ENCODE peak calls at places on chromosomes 11 and 22, in seven cellular contexts. Q is naive thymus-derived CD4-positive, alpha-beta T cell; S is A549; B is cardiac muscle cell; J is heart right ventricle; C is suprapubic skin; G is body of pancreas. X is an unnamed sample. For H3K4me1, the result is how much of the 10 kb centered on the place peaks cover.

GRCh38 chr11:30406978-30407762 is 84.3 kb downstream of the ARL14EP start:
- DNase-seq in Q (no peak), S (no peak), B (no peak), J (no peak), C (no peak), G (no peak), X (no peak)

GRCh38 chr11:64906314-64906635 is 10.7 kb downstream of the ATG2A start:
- DNase-seq in Q (no peak), S (no peak), B (no peak), J (no peak), C (no peak), G (no peak), X (no peak)

GRCh38 chr22:30568137-30568805 is 6.2 kb downstream of the GAL3ST1 start:
- DNase-seq in Q (no peak), S (no peak), B (no peak), J (no peak), C (no peak), G (no peak), X (no peak)

GRCh38 chr11:119323532-119324033 is 6.7 kb upstream of the MCAM start:
- DNase-seq in Q (peak), S (no peak), B (peak), J (no peak), C (peak), G (peak), X (peak)

GRCh38 chr11:126305699-126306098 is 1.8 kb downstream of the DCPS start:
- DNase-seq in Q (no peak), S (no peak), B (no peak), J (no peak), C (no peak), G (no peak), X (no peak)

GRCh38 chr11:75867778-75868374 is 52.9 kb downstream of the UVRAG start:
- DNase-seq in Q (peak), S (peak), B (peak), J (no peak), C (no peak), G (peak), X (peak)

GRCh38 chr11:111694851-111695250 is 71.3 kb downstream of the PPP2R1B start:
- DNase-seq in Q (no peak), S (no peak), B (peak), J (no peak), C (no peak), G (no peak), X (peak)

GRCh38 chr11:111001986-111002616 is 243.4 kb upstream of the POU2AF2 start:
- DNase-seq in Q (no peak), S (no peak), B (peak), J (no peak), C (no peak), G (no peak), X (no peak)

GRCh38 chr11:122040476-122040875 is 75.5 kb downstream of the BLID start:
- DNase-seq in Q (no peak), S (no peak), B (peak), J (no peak), C (no peak), G (no peak), X (no peak)

GRCh38 chr11:61964941-61965282 is 2.5 kb downstream of the FTH1 start:
- DNase-seq in Q (no peak), S (no peak), B (peak), J (no peak), C (no peak), G (no peak), X (no peak)

GRCh38 chr11:126403039-126403438 is 47.6 kb downstream of the ST3GAL4 start:
- DNase-seq in Q (no peak), S (peak), B (no peak), J (no peak), C (no peak), G (no peak), X (no peak)

GRCh38 chr22:32531955-32532818 is 57.6 kb downstream of the FBXO7 start:
- DNase-seq in Q (no peak), S (no peak), B (peak), J (peak), C (peak), G (peak), X (peak)

GRCh38 chr11:16739326-16739875 is 954 bp downstream of the C11orf58 start:
- DNase-seq in Q (no peak), S (peak), B (peak), J (no peak), C (no peak), G (no peak), X (no peak)

GRCh38 chr11:44702897-44703296 is 23.9 kb upstream of the TSPAN18 start:
- DNase-seq in Q (no peak), S (no peak), B (peak), J (no peak), C (no peak), G (no peak), X (no peak)

GRCh38 chr22:28810839-28811491 is 10.6 kb upstream of the XBP1 start:
- DNase-seq in Q (peak), S (no peak), B (peak), J (no peak), C (no peak), G (no peak), X (no peak)

GRCh38 chr22:27906241-27906640 is 12.8 kb downstream of the PITPNB start:
- DNase-seq in Q (no peak), S (no peak), B (peak), J (no peak), C (no peak), G (no peak), X (no peak)

GRCh38 chr11:2468363-2469240 is 23.8 kb downstream of the KCNQ1 start:
- DNase-seq in Q (no peak), S (no peak), B (no peak), J (no peak), C (no peak), G (no peak), X (no peak)

GRCh38 chr22:32752326-32752725 is 49.2 kb upstream of the TIMP3 start:
- DNase-seq in Q (no peak), S (no peak), B (no peak), J (no peak), C (no peak), G (no peak), X (no peak)

GRCh38 chr11:44269369-44270351 is 40.3 kb downstream of the ALX4 start:
- DNase-seq in Q (no peak), S (no peak), B (peak), J (no peak), C (peak), G (no peak), X (no peak)

GRCh38 chr11:12857572-12857971 is 151.5 kb upstream of the RASSF10 start:
- DNase-seq in Q (no peak), S (no peak), B (no peak), J (no peak), C (no peak), G (no peak), X (no peak)

GRCh38 chr11:74546752-74547151 is 45.6 kb upstream of the POLD3 start:
- DNase-seq in Q (no peak), S (no peak), B (no peak), J (no peak), C (no peak), G (no peak), X (peak)

GRCh38 chr22:45296628-45297297 is 12.0 kb downstream of the UPK3A start:
- DNase-seq in Q (peak), S (no peak), B (no peak), J (no peak), C (no peak), G (no peak), X (no peak)

GRCh38 chr11:8730697-8731020 is 48.1 kb downstream of the RPL27A start:
- DNase-seq in Q (no peak), S (no peak), B (no peak), J (no peak), C (no peak), G (no peak), X (no peak)

GRCh38 chr22:31806751-31807150 is 52.9 kb downstream of the DEPDC5 start:
- DNase-seq in Q (no peak), S (no peak), B (no peak), J (no peak), C (no peak), G (no peak), X (no peak)

GRCh38 chr11:31987118-31988005 is 103.5 kb upstream of the RCN1 start:
- DNase-seq in Q (no peak), S (no peak), B (no peak), J (no peak), C (no peak), G (no peak), X (no peak)

GRCh38 chr11:57514538-57515331 is 767 bp downstream of the SLC43A1 start:
- DNase-seq in Q (peak), S (peak), B (peak), J (peak), C (peak), G (peak), X (peak)

GRCh38 chr11:77471520-77472234 is 2.2 kb downstream of the PAK1 start:
- DNase-seq in Q (no peak), S (peak), B (peak), J (no peak), C (no peak), G (peak), X (peak)

GRCh38 chr11:96385187-96385586 is 4.5 kb downstream of the CCDC82 start:
- DNase-seq in Q (no peak), S (no peak), B (no peak), J (no peak), C (no peak), G (no peak), X (no peak)

GRCh38 chr11:42768576-42768975 is 543.2 kb upstream of the API5 start:
- DNase-seq in Q (no peak), S (no peak), B (no peak), J (no peak), C (no peak), G (no peak), X (no peak)

GRCh38 chr11:115444542-115444941 is 59.7 kb downstream of the CADM1 start:
- DNase-seq in Q (no peak), S (no peak), B (no peak), J (no peak), C (no peak), G (no peak), X (no peak)

DNA sequence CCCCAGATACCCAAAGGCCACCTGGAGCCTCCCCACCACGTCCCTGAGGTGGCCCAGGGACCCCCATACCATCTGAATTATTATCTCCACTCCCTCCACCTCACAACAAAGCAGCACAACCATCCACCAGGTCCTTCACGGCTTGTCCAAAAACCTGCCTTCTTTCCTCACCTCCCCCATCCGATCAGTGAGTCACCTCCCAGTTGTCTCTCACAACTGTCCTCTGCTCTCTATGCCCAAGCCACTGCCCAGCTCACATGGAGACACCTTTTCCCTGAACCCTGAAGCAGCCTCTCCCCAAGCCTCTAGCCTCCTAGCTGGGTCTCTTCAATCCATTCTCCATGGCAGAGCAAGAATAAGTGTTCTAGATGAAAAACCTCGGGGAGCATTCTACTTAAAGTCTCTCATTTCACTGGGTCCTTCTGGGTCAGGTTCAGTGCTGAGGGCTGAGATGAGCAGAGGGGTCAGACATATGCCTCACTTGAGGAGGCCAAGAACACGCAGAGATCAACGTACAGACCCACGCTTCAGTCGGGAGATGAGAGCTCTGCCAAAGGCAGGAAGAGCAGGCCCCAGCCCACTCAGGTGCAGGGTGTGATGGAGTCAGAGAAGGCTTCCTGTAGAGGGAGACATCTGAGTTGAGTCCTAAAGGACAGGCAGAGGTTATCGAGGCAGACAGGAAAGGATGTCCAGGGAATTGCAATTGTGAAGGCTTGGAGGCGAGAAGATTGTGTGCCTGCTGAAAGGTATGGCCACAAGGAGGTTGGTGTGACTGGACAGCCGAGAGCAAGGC is 74.7 kb downstream of the PDE2A start:
- DNase-seq in Q (no peak), S (no peak), B (no peak), J (no peak), C (no peak), G (no peak), X (no peak)
- H3K4me1 ChIP-seq in Q (under half), S (under half), B (under half), J (under half), C (under half), G (under half), X (under half)

DNA sequence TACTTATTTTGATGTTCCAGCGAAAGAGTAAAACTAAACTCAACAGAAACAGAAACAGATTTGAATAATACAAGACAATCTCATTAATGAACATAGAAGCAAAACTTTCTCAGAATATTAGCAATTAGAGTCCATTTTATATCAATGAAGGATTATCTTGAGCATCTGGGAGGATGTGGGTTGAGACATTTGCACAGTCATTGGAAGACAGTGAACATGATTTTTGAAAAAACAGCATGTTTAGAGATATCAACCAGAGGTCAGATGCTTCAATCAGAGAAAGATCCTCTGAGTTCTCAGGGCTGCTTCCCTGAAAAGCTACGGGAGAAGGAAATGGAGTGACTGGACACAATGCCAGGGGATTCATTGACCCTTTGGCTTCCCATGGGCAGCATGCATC is 35.9 kb upstream of the VPREB1 start:
- DNase-seq in Q (no peak), S (no peak), B (no peak), J (no peak), C (no peak), G (no peak), X (no peak)
- H3K4me1 ChIP-seq in Q (under half), S (under half), B (under half), J (under half), C (under half), G (under half), X (under half)

GRCh38 chr22:37186228-37186996 is 1.6 kb downstream of the C1QTNF6 start:
- DNase-seq in Q (peak), S (peak), B (peak), J (no peak), C (no peak), G (no peak), X (peak)

GRCh38 chr22:37187891-37188761 is at the start of gene C1QTNF6:
- DNase-seq in Q (no peak), S (no peak), B (peak), J (peak), C (no peak), G (no peak), X (no peak)

GRCh38 chr22:37187552-37187890 is 526 bp downstream of the C1QTNF6 start:
- DNase-seq in Q (no peak), S (no peak), B (peak), J (no peak), C (no peak), G (no peak), X (peak)

GRCh38 chr22:37185646-37186227 is 2.3 kb downstream of the C1QTNF6 start:
- DNase-seq in Q (no peak), S (no peak), B (no peak), J (no peak), C (no peak), G (no peak), X (no peak)

DNA sequence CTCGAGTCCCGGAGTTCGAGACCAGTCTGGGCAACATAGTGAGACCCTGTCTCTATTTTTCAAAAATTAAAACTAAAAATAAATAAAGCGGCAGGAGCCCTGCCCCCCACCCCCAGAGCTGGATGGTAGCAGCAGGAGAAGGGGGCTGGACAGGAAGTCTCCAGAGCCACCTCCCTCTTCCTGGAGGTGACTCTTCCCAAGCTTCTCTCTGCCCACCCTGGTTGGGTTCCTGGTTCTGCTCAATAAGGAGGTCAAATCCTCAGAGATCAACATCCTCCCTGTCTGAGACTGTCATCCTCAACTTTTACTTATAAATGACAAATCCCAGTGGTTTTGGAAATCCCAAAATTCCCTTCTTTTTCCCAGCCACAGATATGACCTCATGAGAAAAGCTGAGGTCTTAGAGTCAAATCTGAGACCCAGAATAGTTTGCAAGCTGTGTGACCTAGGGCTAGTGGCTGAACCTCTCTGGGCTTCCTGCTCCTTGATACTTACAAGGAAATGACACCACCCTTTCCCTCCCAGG is 987 bp downstream of the C1QTNF6 start:
- DNase-seq in Q (no peak), S (no peak), B (no peak), J (no peak), C (no peak), G (no peak), X (no peak)
- H3K4me1 ChIP-seq in Q (half or more), S (half or more), B (under half), J (under half), C (under half), G (under half), X (under half)

GRCh38 chr11:46916669-46917108 is 1.7 kb downstream of the LRP4 start:
- DNase-seq in Q (no peak), S (peak), B (peak), J (peak), C (no peak), G (peak), X (peak)

GRCh38 chr11:46914363-46914762 is 4.0 kb downstream of the LRP4 start:
- DNase-seq in Q (no peak), S (no peak), B (no peak), J (no peak), C (no peak), G (no peak), X (no peak)

GRCh38 chr11:46917109-46918086 is 952 bp downstream of the LRP4 start:
- DNase-seq in Q (no peak), S (peak), B (no peak), J (no peak), C (no peak), G (no peak), X (peak)

GRCh38 chr11:46914910-46915309 is 3.4 kb downstream of the LRP4 start:
- DNase-seq in Q (no peak), S (no peak), B (no peak), J (no peak), C (no peak), G (no peak), X (no peak)

GRCh38 chr11:46916251-46916650 is 2.1 kb downstream of the LRP4 start:
- DNase-seq in Q (no peak), S (no peak), B (no peak), J (no peak), C (no peak), G (no peak), X (no peak)
- H3K4me1 ChIP-seq in Q (under half), S (under half), B (under half), J (half or more), C (half or more), G (under half), X (under half)

GRCh38 chr22:40029189-40029890 is 34.6 kb downstream of the FAM83F start:
- DNase-seq in Q (no peak), S (no peak), B (no peak), J (no peak), C (no peak), G (no peak), X (no peak)

GRCh38 chr22:40030757-40031092 is 36.0 kb downstream of the FAM83F start:
- DNase-seq in Q (no peak), S (no peak), B (no peak), J (no peak), C (no peak), G (no peak), X (no peak)

GRCh38 chr22:40028098-40028425 is 33.3 kb downstream of the FAM83F start:
- DNase-seq in Q (no peak), S (no peak), B (no peak), J (no peak), C (no peak), G (no peak), X (no peak)

GRCh38 chr22:40031766-40032470 is 37.2 kb downstream of the FAM83F start:
- DNase-seq in Q (no peak), S (no peak), B (no peak), J (no peak), C (peak), G (no peak), X (no peak)

GRCh38 chr22:40030026-40030756 is 35.4 kb downstream of the FAM83F start:
- DNase-seq in Q (no peak), S (no peak), B (no peak), J (no peak), C (no peak), G (no peak), X (no peak)
- H3K4me1 ChIP-seq in Q (under half), S (under half), B (under half), J (under half), C (under half), G (under half), X (under half)

DNA sequence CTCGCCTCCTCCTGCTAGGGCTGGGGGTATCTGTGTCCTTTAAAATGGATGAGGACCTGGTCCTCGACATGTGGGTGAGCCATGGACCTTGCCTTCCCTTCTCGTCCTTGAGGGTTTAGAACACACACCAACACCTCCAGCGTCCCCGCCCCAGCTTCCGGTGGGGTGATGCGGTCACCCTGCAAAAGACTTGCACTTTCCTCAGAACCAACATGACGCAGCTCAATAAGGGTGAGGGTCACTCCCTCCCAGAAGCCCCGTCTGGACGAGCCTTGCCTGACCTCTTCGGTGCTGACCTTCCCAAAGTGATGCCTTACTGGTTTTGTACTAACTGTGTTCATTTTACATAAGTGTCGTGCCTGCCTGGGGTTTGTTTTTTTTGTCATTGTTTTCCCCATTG is 41.0 kb downstream of the DBX1 start:
- DNase-seq in Q (no peak), S (no peak), B (no peak), J (no peak), C (no peak), G (no peak), X (no peak)
- H3K4me1 ChIP-seq in Q (under half), S (under half), B (under half), J (under half), C (under half), G (under half), X (under half)